ENCODE peak calls at places on chromosomes 12 and 14, in seven cellular contexts. I is NCI-H69, H is cardiac septum, T is LoVo, P is GM18507, A is stomach, G is C1 segment of cervical spinal cord. W is an unnamed sample.

GRCh38 chr12:52521581-52522266 is 1.5 kb upstream of the KRT5 start:
- DNase-seq in G (no peak), T (peak; percentile 62), A (no peak), H (peak; percentile 43), P (no peak), I (no peak), W (no peak)

GRCh38 chr14:53004976-53005375 is 54.1 kb upstream of the FERMT2 start:
- DNase-seq in P (no peak), T (no peak), H (no peak), A (no peak), I (no peak), G (no peak), W (no peak)

GRCh38 chr14:62689741-62690140 is 355.5 kb downstream of the KCNH5 start:
- DNase-seq in T (no peak), H (no peak), G (no peak), I (peak; percentile 61), A (no peak), P (no peak), W (no peak)

GRCh38 chr12:131808744-131809371 is 19.3 kb upstream of the MMP17 start:
- DNase-seq in A (no peak), I (no peak), G (no peak), H (no peak), T (no peak), P (peak; percentile 22), W (peak; percentile 34)

GRCh38 chr14:31937730-31938346 is 139.3 kb upstream of the ARHGAP5 start:
- DNase-seq in I (peak; percentile 43), P (peak; percentile 23), T (peak; percentile 86), A (peak; percentile 59), G (no peak), H (no peak), W (peak; percentile 70)

GRCh38 chr14:60051690-60052324 is 39.9 kb upstream of the PCNX4 start:
- DNase-seq in H (no peak), A (no peak), P (no peak), I (peak; percentile 6), T (no peak), G (no peak), W (no peak)

GRCh38 chr12:118103601-118104382 is at the start of gene VSIG10:
- DNase-seq in I (peak; percentile 87), A (peak; percentile 86), P (no peak), H (peak; percentile 88), T (peak; percentile 87), G (peak; percentile 22), W (peak; percentile 89)

GRCh38 chr12:95146767-95147166 is 70.5 kb downstream of the FGD6 start:
- DNase-seq in I (peak; percentile 73), P (no peak), T (no peak), A (no peak), G (no peak), H (no peak), W (no peak)

GRCh38 chr14:69921052-69921451 is 41.8 kb downstream of the SMOC1 start:
- DNase-seq in I (no peak), P (no peak), T (no peak), G (no peak), A (no peak), H (no peak), W (no peak)

GRCh38 chr12:92439397-92439779 is 263.4 kb upstream of the PLEKHG7 start:
- DNase-seq in P (no peak), G (no peak), H (no peak), T (no peak), A (no peak), I (peak; percentile 64), W (no peak)

GRCh38 chr12:115166698-115167315 is 482.8 kb upstream of the TBX3 start:
- DNase-seq in P (no peak), H (no peak), A (no peak), I (no peak), G (no peak), T (no peak), W (no peak)

GRCh38 chr12:108568653-108569154 is 6.3 kb downstream of the ISCU start:
- DNase-seq in A (no peak), T (no peak), H (no peak), P (peak; percentile 52), G (no peak), I (no peak), W (peak; percentile 57)

GRCh38 chr12:49335955-49336644 is 888 bp downstream of the C1QL4 start:
- DNase-seq in P (no peak), I (no peak), T (no peak), G (no peak), A (no peak), H (no peak), W (no peak)